ENCODE peak calls at places on chromosomes 13 and 19, in four cellular contexts. H, T, R and X are unnamed samples.

GRCh38 chr19:3275068-3275582 is 50.7 kb downstream of the CELF5 start:
- DNase-seq in H (peak), T (peak), R (no peak), X (peak)

GRCh38 chr19:13037161-13037560 is 41.9 kb downstream of the NFIX start:
- DNase-seq in H (no peak), T (no peak), R (no peak), X (no peak)

GRCh38 chr13:26985285-26985878 is 186.2 kb downstream of the USP12 start:
- DNase-seq in H (peak), T (peak), R (no peak), X (peak)

GRCh38 chr13:97478247-97478646 is 44.3 kb downstream of the RAP2A start:
- DNase-seq in H (no peak), T (no peak), R (no peak), X (no peak)

GRCh38 chr13:109226631-109227030 is 559.8 kb downstream of the IRS2 start:
- DNase-seq in H (no peak), T (no peak), R (no peak), X (no peak)

GRCh38 chr13:65342938-65343337 is 1887.2 kb downstream of the PCDH9 start:
- DNase-seq in H (no peak), T (no peak), R (no peak), X (no peak)

GRCh38 chr19:35767288-35768081 is 7.9 kb upstream of the ARHGAP33 start:
- DNase-seq in H (no peak), T (no peak), R (no peak), X (no peak)

GRCh38 chr13:72970956-72971355 is 87.8 kb upstream of the KLF5 start:
- DNase-seq in H (no peak), T (no peak), R (no peak), X (no peak)

GRCh38 chr19:3732108-3732507 is 23.9 kb downstream of the TJP3 start:
- DNase-seq in H (no peak), T (no peak), R (no peak), X (no peak)

GRCh38 chr19:29873024-29873800 is 61.4 kb downstream of the CCNE1 start:
- DNase-seq in H (peak), T (peak), R (no peak), X (peak)

GRCh38 chr19:30450101-30450500 is 77.9 kb downstream of the ZNF536 start:
- DNase-seq in H (no peak), T (no peak), R (peak), X (no peak)

GRCh38 chr13:110645750-110646149 is 30.4 kb downstream of the NAXD start:
- DNase-seq in H (no peak), T (no peak), R (no peak), X (no peak)

GRCh38 chr13:38849316-38849715 is 141.3 kb downstream of the STOML3 start:
- DNase-seq in H (no peak), T (no peak), R (no peak), X (no peak)

GRCh38 chr19:49863254-49863934 is 4.0 kb downstream of the PNKP start:
- DNase-seq in H (no peak), T (no peak), R (no peak), X (no peak)